ENCODE peak calls at places on chromosome 18, in seven cellular contexts. D, A, Z, I, X, C and P are unnamed samples.
A peak's percentile ranks its signal among the peaks of the same experiment; 100 is the strongest.

GRCh38 chr18:48181857-48182430 is 227.2 kb downstream of the ZBTB7C start:
- DNase-seq in D (no peak), A (no peak), Z (no peak), I (no peak), X (no peak), C (no peak), P (no peak)

GRCh38 chr18:31445908-31446307 is 1.6 kb upstream of the DSG3 start:
- DNase-seq in D (no peak), A (no peak), Z (no peak), I (no peak), X (no peak), C (no peak), P (no peak)

GRCh38 chr18:57440331-57441101 is 5.3 kb downstream of the ONECUT2 start:
- DNase-seq in D (no peak), A (no peak), Z (no peak), I (no peak), X (no peak), C (no peak), P (no peak)

GRCh38 chr18:62187543-62188378 is 706 bp downstream of the RELCH start:
- DNase-seq in D (no peak), A (peak; percentile 36), Z (no peak), I (peak; percentile 15), X (peak; percentile 44), C (peak; percentile 17), P (no peak)

GRCh38 chr18:3411854-3412268 is 38.1 kb upstream of the TGIF1 start:
- DNase-seq in D (peak; percentile 78), A (peak; percentile 4), Z (peak; percentile 54), I (no peak), X (no peak), C (no peak), P (no peak)

GRCh38 chr18:3935316-3935715 is 485.3 kb downstream of the TGIF1 start:
- DNase-seq in D (no peak), A (no peak), Z (no peak), I (no peak), X (no peak), C (no peak), P (no peak)

GRCh38 chr18:42155024-42155423 is 200.0 kb downstream of the PIK3C3 start:
- DNase-seq in D (no peak), A (no peak), Z (no peak), I (no peak), X (no peak), C (no peak), P (no peak)

GRCh38 chr18:63518178-63519012 is 23.8 kb upstream of the SERPINB12 start:
- DNase-seq in D (no peak), A (peak; percentile 59), Z (peak; percentile 12), I (peak; percentile 70), X (peak; percentile 70), C (peak; percentile 75), P (peak; percentile 12)

GRCh38 chr18:44799422-44800421 is 119.0 kb downstream of the SETBP1 start:
- DNase-seq in D (no peak), A (no peak), Z (no peak), I (no peak), X (no peak), C (no peak), P (no peak)

GRCh38 chr18:13435596-13436333 is 217.2 kb downstream of the LDLRAD4 start:
- DNase-seq in D (no peak), A (peak; percentile 91), Z (peak; percentile 22), I (no peak), X (peak; percentile 89), C (no peak), P (no peak)

GRCh38 chr18:69580107-69580506 is 179.4 kb downstream of the DOK6 start:
- DNase-seq in D (no peak), A (no peak), Z (no peak), I (no peak), X (no peak), C (peak; percentile 1), P (no peak)

GRCh38 chr18:44777429-44778192 is 96.9 kb downstream of the SETBP1 start:
- DNase-seq in D (no peak), A (no peak), Z (no peak), I (no peak), X (peak; percentile 29), C (no peak), P (no peak)

GRCh38 chr18:63725682-63726480 is 23.1 kb downstream of the SERPINB11 start:
- DNase-seq in D (no peak), A (no peak), Z (no peak), I (no peak), X (no peak), C (no peak), P (no peak)

GRCh38 chr18:42517896-42518295 is 562.9 kb downstream of the PIK3C3 start:
- DNase-seq in D (no peak), A (no peak), Z (no peak), I (no peak), X (no peak), C (no peak), P (no peak)

GRCh38 chr18:58417752-58418151 is 211.1 kb downstream of the ALPK2 start:
- DNase-seq in D (no peak), A (peak; percentile 57), Z (peak; percentile 21), I (peak; percentile 54), X (no peak), C (peak; percentile 65), P (no peak)

GRCh38 chr18:48835119-48835518 is 115.6 kb downstream of the SMAD7 start:
- DNase-seq in D (peak; percentile 44), A (no peak), Z (no peak), I (no peak), X (no peak), C (no peak), P (no peak)

GRCh38 chr18:41484069-41484468 is 471.0 kb upstream of the PIK3C3 start:
- DNase-seq in D (no peak), A (no peak), Z (no peak), I (no peak), X (no peak), C (no peak), P (no peak)

GRCh38 chr18:9181275-9181674 is 44.7 kb downstream of the ANKRD12 start:
- DNase-seq in D (no peak), A (no peak), Z (no peak), I (no peak), X (no peak), C (no peak), P (no peak)

GRCh38 chr18:53534695-53535094 is 689.8 kb downstream of the MBD2 start:
- DNase-seq in D (no peak), A (no peak), Z (no peak), I (no peak), X (peak; percentile 26), C (no peak), P (no peak)

GRCh38 chr18:68284236-68284635 is 430.7 kb downstream of the TMX3 start:
- DNase-seq in D (no peak), A (no peak), Z (no peak), I (no peak), X (no peak), C (no peak), P (no peak)

GRCh38 chr18:58396966-58397365 is 231.9 kb downstream of the ALPK2 start:
- DNase-seq in D (no peak), A (peak; percentile 78), Z (no peak), I (no peak), X (no peak), C (no peak), P (no peak)

GRCh38 chr18:25646971-25647370 is 295.0 kb upstream of the ZNF521 start:
- DNase-seq in D (no peak), A (no peak), Z (no peak), I (no peak), X (no peak), C (no peak), P (no peak)

GRCh38 chr18:3368193-3368592 is 81.8 kb upstream of the TGIF1 start:
- DNase-seq in D (no peak), A (no peak), Z (no peak), I (no peak), X (no peak), C (no peak), P (no peak)

GRCh38 chr18:61209802-61210201 is 123.4 kb upstream of the CDH20 start:
- DNase-seq in D (no peak), A (no peak), Z (no peak), I (no peak), X (no peak), C (no peak), P (no peak)

GRCh38 chr18:73908323-73908722 is 239.3 kb downstream of the FBXO15 start:
- DNase-seq in D (no peak), A (no peak), Z (no peak), I (no peak), X (no peak), C (no peak), P (no peak)

GRCh38 chr18:77096936-77097886 is 35.4 kb downstream of the MBP start:
- DNase-seq in D (no peak), A (no peak), Z (no peak), I (no peak), X (no peak), C (no peak), P (no peak)

GRCh38 chr18:676069-676468 is 18.6 kb downstream of the TYMS start:
- DNase-seq in D (no peak), A (no peak), Z (no peak), I (no peak), X (no peak), C (no peak), P (no peak)
- TF ChIP-seq POLR2A in D (no peak), A (no peak), Z (no peak), I (no peak), X (no peak), C (no peak), P (no peak)

GRCh38 chr18:75531851-75532241 is 104.3 kb upstream of the SMIM21 start:
- DNase-seq in D (no peak), A (no peak), Z (no peak), I (no peak), X (no peak), C (no peak), P (no peak)

GRCh38 chr18:75531212-75531850 is 103.8 kb upstream of the SMIM21 start:
- DNase-seq in D (no peak), A (no peak), Z (no peak), I (no peak), X (no peak), C (no peak), P (no peak)

GRCh38 chr18:75530548-75531211 is 103.2 kb upstream of the SMIM21 start:
- DNase-seq in D (no peak), A (no peak), Z (no peak), I (no peak), X (no peak), C (no peak), P (no peak)

GRCh38 chr18:75530118-75530517 is 102.6 kb upstream of the SMIM21 start:
- DNase-seq in D (no peak), A (no peak), Z (no peak), I (no peak), X (no peak), C (no peak), P (no peak)

GRCh38 chr18:75533954-75534353 is 106.5 kb upstream of the SMIM21 start:
- DNase-seq in D (no peak), A (no peak), Z (no peak), I (no peak), X (no peak), C (no peak), P (no peak)
- H3K4me1 ChIP-seq in D (no peaks in the 10 kb centered on the region), A (no peaks in the 10 kb centered on the region), Z (peaks cover 5% of the 10 kb centered on the region), I (no peaks in the 10 kb centered on the region), X (no peaks in the 10 kb centered on the region), C (no peaks in the 10 kb centered on the region), P (no peaks in the 10 kb centered on the region)

GRCh38 chr18:78499586-78499985 is 480.0 kb upstream of the SALL3 start:
- DNase-seq in D (peak; percentile 62), A (no peak), Z (no peak), I (no peak), X (no peak), C (no peak), P (no peak)
- H3K9me3 ChIP-seq in D (no peaks in the 10 kb centered on the region), A (peaks cover 12% of the 10 kb centered on the region), Z (no peaks in the 10 kb centered on the region), I (no peaks in the 10 kb centered on the region), X (no peaks in the 10 kb centered on the region), C (peaks cover 2% of the 10 kb centered on the region), P (no peaks in the 10 kb centered on the region)

GRCh38 chr18:23689031-23689615 is at the start of gene LAMA3:
- DNase-seq in D (peak; percentile 80), A (peak; percentile 53), Z (peak; percentile 46), I (peak; percentile 60), X (peak; percentile 57), C (no peak), P (no peak)
- TF ChIP-seq POLR2A in D (no peak), A (no peak), Z (peak; percentile 35), I (peak; percentile 62), X (peak; percentile 40), C (no peak), P (no peak)